ENCODE peak calls at places on chromosome 12, in six cellular contexts. One of them, this sample, is unnamed.

GRCh38 chr12:45703942-45704341 is 25.6 kb upstream of the ARID2 start:
- DNase-seq in GM12878: no peak
- DNase-seq in HepG2: no peak
- DNase-seq in HL-60: no peak
- DNase-seq in SK-N-SH: no peak
- DNase-seq in H1: no peak
- DNase-seq in this sample: no peak

GRCh38 chr12:6392499-6392898 is 8.5 kb downstream of the LTBR start:
- DNase-seq in GM12878: no peak
- DNase-seq in HepG2: no peak
- DNase-seq in HL-60: no peak
- DNase-seq in SK-N-SH: no peak
- DNase-seq in H1: no peak
- DNase-seq in this sample: no peak

GRCh38 chr12:93292213-93292612 is 85.5 kb upstream of the NUDT4 start:
- DNase-seq in GM12878: no peak
- DNase-seq in HepG2: no peak
- DNase-seq in HL-60: no peak
- DNase-seq in SK-N-SH: no peak
- DNase-seq in H1: no peak
- DNase-seq in this sample: no peak

GRCh38 chr12:89768586-89769482 is 60.2 kb upstream of the ATP2B1 start:
- DNase-seq in GM12878: no peak
- DNase-seq in HepG2: peak; percentile 7
- DNase-seq in HL-60: peak; percentile 94
- DNase-seq in SK-N-SH: no peak
- DNase-seq in H1: no peak
- DNase-seq in this sample: no peak

GRCh38 chr12:130983328-130984017 is 29.8 kb downstream of the ADGRD1 start:
- DNase-seq in GM12878: no peak
- DNase-seq in HepG2: peak; percentile 91
- DNase-seq in HL-60: peak; percentile 30
- DNase-seq in SK-N-SH: no peak
- DNase-seq in H1: no peak
- DNase-seq in this sample: no peak

GRCh38 chr12:76719171-76719631 is 44.7 kb upstream of the ZDHHC17 start:
- DNase-seq in GM12878: no peak
- DNase-seq in HepG2: no peak
- DNase-seq in HL-60: no peak
- DNase-seq in SK-N-SH: no peak
- DNase-seq in H1: no peak
- DNase-seq in this sample: no peak

GRCh38 chr12:124686001-124686884 is 118.8 kb upstream of the NCOR2 start:
- DNase-seq in GM12878: no peak
- DNase-seq in HepG2: no peak
- DNase-seq in HL-60: no peak
- DNase-seq in SK-N-SH: no peak
- DNase-seq in H1: no peak
- DNase-seq in this sample: peak; percentile 63

GRCh38 chr12:262817-263216 is at the start of gene SLC6A13:
- DNase-seq in GM12878: no peak
- DNase-seq in HepG2: no peak
- DNase-seq in HL-60: no peak
- DNase-seq in SK-N-SH: no peak
- DNase-seq in H1: no peak
- DNase-seq in this sample: no peak

GRCh38 chr12:12331244-12331771 is 18.7 kb downstream of the MANSC1 start:
- DNase-seq in GM12878: no peak
- DNase-seq in HepG2: no peak
- DNase-seq in HL-60: no peak
- DNase-seq in SK-N-SH: no peak
- DNase-seq in H1: peak; percentile 54
- DNase-seq in this sample: no peak

GRCh38 chr12:112479413-112479812 is 60.7 kb downstream of the PTPN11 start:
- DNase-seq in GM12878: no peak
- DNase-seq in HepG2: no peak
- DNase-seq in HL-60: no peak
- DNase-seq in SK-N-SH: no peak
- DNase-seq in H1: no peak
- DNase-seq in this sample: no peak

GRCh38 chr12:54145844-54146243 is 42.9 kb downstream of the SMUG1 start:
- DNase-seq in GM12878: no peak
- DNase-seq in HepG2: no peak
- DNase-seq in HL-60: no peak
- DNase-seq in SK-N-SH: no peak
- DNase-seq in H1: no peak
- DNase-seq in this sample: no peak

GRCh38 chr12:75863475-75863874 is 168.1 kb downstream of the PHLDA1 start:
- DNase-seq in GM12878: no peak
- DNase-seq in HepG2: no peak
- DNase-seq in HL-60: no peak
- DNase-seq in SK-N-SH: no peak
- DNase-seq in H1: no peak
- DNase-seq in this sample: no peak

DNA sequence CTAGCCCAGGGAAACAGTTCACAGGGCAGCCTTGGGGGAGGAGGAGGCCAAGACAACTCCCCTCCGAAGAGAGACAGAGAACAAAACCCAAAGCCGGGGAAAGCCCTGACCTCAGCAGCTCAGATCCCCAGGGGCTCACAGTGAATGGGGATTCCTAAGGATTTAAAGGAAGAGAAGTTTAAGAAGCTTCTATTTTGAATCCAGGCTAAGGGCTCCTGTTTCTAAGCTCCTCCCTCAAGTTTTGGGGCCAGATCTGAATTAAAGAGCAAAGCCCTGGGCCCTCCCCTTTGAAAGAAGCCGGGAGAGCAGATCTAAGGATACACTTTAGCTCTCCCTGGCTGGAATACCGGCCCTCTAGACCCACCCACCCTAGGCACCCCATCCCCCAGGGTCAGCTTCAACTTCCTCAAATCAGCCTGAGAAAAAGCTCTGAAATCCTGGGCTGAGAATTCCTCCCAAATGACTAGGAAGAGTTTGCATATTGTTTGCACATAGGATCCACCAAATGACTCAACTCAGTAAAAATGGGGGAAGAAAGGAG is 3.9 kb downstream of the KDM2B start:
- DNase-seq in GM12878: no peak
- DNase-seq in HepG2: peak; percentile 40
- DNase-seq in HL-60: no peak
- DNase-seq in SK-N-SH: no peak
- DNase-seq in H1: peak; percentile 66
- DNase-seq in this sample: peak; percentile 28
- TF ChIP-seq GABPA in GM12878: no peak
- TF ChIP-seq GABPA in HepG2: no peak
- TF ChIP-seq GABPA in HL-60: no peak
- TF ChIP-seq GABPA in SK-N-SH: no peak
- TF ChIP-seq GABPA in H1: no peak
- TF ChIP-seq GABPA in this sample: no peak

GRCh38 chr12:57092529-57092862 is 3.6 kb downstream of the NAB2 start:
- DNase-seq in GM12878: no peak
- DNase-seq in HepG2: no peak
- DNase-seq in HL-60: no peak
- DNase-seq in SK-N-SH: peak; percentile 3
- DNase-seq in H1: no peak
- DNase-seq in this sample: no peak

GRCh38 chr12:57091633-57092528 is 3.0 kb downstream of the NAB2 start:
- DNase-seq in GM12878: no peak
- DNase-seq in HepG2: no peak
- DNase-seq in HL-60: no peak
- DNase-seq in SK-N-SH: peak; percentile 7
- DNase-seq in H1: no peak
- DNase-seq in this sample: no peak

GRCh38 chr12:57092876-57093411 is 4.0 kb downstream of the NAB2 start:
- DNase-seq in GM12878: no peak
- DNase-seq in HepG2: no peak
- DNase-seq in HL-60: no peak
- DNase-seq in SK-N-SH: no peak
- DNase-seq in H1: no peak
- DNase-seq in this sample: no peak

GRCh38 chr12:57094194-57095160 is 5.6 kb downstream of the NAB2 start:
- DNase-seq in GM12878: no peak
- DNase-seq in HepG2: no peak
- DNase-seq in HL-60: no peak
- DNase-seq in SK-N-SH: peak; percentile 3
- DNase-seq in H1: no peak
- DNase-seq in this sample: no peak

GRCh38 chr12:57093412-57094193 is 4.7 kb downstream of the NAB2 start:
- DNase-seq in GM12878: no peak
- DNase-seq in HepG2: no peak
- DNase-seq in HL-60: no peak
- DNase-seq in SK-N-SH: peak; percentile 89
- DNase-seq in H1: peak; percentile 90
- DNase-seq in this sample: peak; percentile 93
- TF ChIP-seq GABPA in GM12878: no peak
- TF ChIP-seq GABPA in HepG2: no peak
- TF ChIP-seq GABPA in HL-60: no peak
- TF ChIP-seq GABPA in SK-N-SH: no peak
- TF ChIP-seq GABPA in H1: no peak
- TF ChIP-seq GABPA in this sample: no peak

GRCh38 chr12:106088246-106089200 is 50.2 kb downstream of the NUAK1 start:
- DNase-seq in GM12878: no peak
- DNase-seq in HepG2: no peak
- DNase-seq in HL-60: no peak
- DNase-seq in SK-N-SH: no peak
- DNase-seq in H1: no peak
- DNase-seq in this sample: no peak
- TF ChIP-seq GABPA in GM12878: no peak
- TF ChIP-seq GABPA in HepG2: no peak
- TF ChIP-seq GABPA in HL-60: no peak
- TF ChIP-seq GABPA in SK-N-SH: no peak
- TF ChIP-seq GABPA in H1: no peak
- TF ChIP-seq GABPA in this sample: no peak

GRCh38 chr12:88764781-88765470 is 184.7 kb upstream of the KITLG start:
- DNase-seq in GM12878: no peak
- DNase-seq in HepG2: no peak
- DNase-seq in HL-60: no peak
- DNase-seq in SK-N-SH: no peak
- DNase-seq in H1: no peak
- DNase-seq in this sample: no peak
- TF ChIP-seq GABPA in GM12878: no peak
- TF ChIP-seq GABPA in HepG2: no peak
- TF ChIP-seq GABPA in HL-60: no peak
- TF ChIP-seq GABPA in SK-N-SH: no peak
- TF ChIP-seq GABPA in H1: no peak
- TF ChIP-seq GABPA in this sample: no peak

GRCh38 chr12:57893460-57894353 is 47.2 kb upstream of the CTDSP2 start:
- DNase-seq in GM12878: no peak
- DNase-seq in HepG2: peak; percentile 62
- DNase-seq in HL-60: peak; percentile 35
- DNase-seq in SK-N-SH: peak; percentile 72
- DNase-seq in H1: no peak
- DNase-seq in this sample: peak; percentile 20
- TF ChIP-seq GABPA in GM12878: no peak
- TF ChIP-seq GABPA in HepG2: no peak
- TF ChIP-seq GABPA in HL-60: no peak
- TF ChIP-seq GABPA in SK-N-SH: no peak
- TF ChIP-seq GABPA in H1: no peak
- TF ChIP-seq GABPA in this sample: no peak

GRCh38 chr12:64569923-64570595 is 40.2 kb upstream of the RASSF3 start:
- DNase-seq in GM12878: no peak
- DNase-seq in HepG2: no peak
- DNase-seq in HL-60: no peak
- DNase-seq in SK-N-SH: no peak
- DNase-seq in H1: no peak
- DNase-seq in this sample: no peak
- TF ChIP-seq GABPA in GM12878: no peak
- TF ChIP-seq GABPA in HepG2: no peak
- TF ChIP-seq GABPA in HL-60: no peak
- TF ChIP-seq GABPA in SK-N-SH: no peak
- TF ChIP-seq GABPA in H1: no peak
- TF ChIP-seq GABPA in this sample: no peak